ENCODE peak calls at places on chromosomes 11 and 22, in five cellular contexts. Z is progenitor cell of endocrine pancreas, S is Peyer's patch, I is K562, E is SK-N-SH. W is an unnamed sample.

GRCh38 chr11:105719073-105719846 is 109.4 kb downstream of the GRIA4 start:
- DNase-seq in I (no peak), Z (no peak), E (no peak), S (no peak), W (no peak)

GRCh38 chr11:129453293-129453721 is 77.7 kb downstream of the BARX2 start:
- DNase-seq in E (no peak), Z (no peak), I (no peak), S (no peak), W (no peak)

GRCh38 chr11:96500440-96500839 is 110.6 kb downstream of the JRKL start:
- DNase-seq in S (no peak), E (no peak), I (no peak), Z (no peak), W (no peak)

GRCh38 chr11:60310407-60310998 is 16.6 kb upstream of the MS4A6E start:
- DNase-seq in I (no peak), S (peak), Z (no peak), E (no peak), W (no peak)

GRCh38 chr11:129503646-129504045 is 128.0 kb downstream of the BARX2 start:
- DNase-seq in E (no peak), S (no peak), Z (no peak), I (no peak), W (no peak)

GRCh38 chr22:30523646-30524489 is 18.4 kb upstream of the SEC14L4 start:
- DNase-seq in S (no peak), Z (no peak), I (peak), E (no peak), W (no peak)

GRCh38 chr11:65623852-65624616 is 8.5 kb downstream of the PCNX3 start:
- DNase-seq in Z (no peak), I (no peak), E (no peak), S (no peak), W (no peak)

GRCh38 chr22:35326854-35327562 is 27.3 kb downstream of the TOM1 start:
- DNase-seq in S (no peak), I (no peak), Z (no peak), E (no peak), W (no peak)

GRCh38 chr22:30837531-30837930 is 131.0 kb downstream of the MORC2 start:
- DNase-seq in S (peak), I (no peak), Z (no peak), E (no peak), W (no peak)

GRCh38 chr22:20175597-20175900 is 24.7 kb upstream of the CCDC188 start:
- DNase-seq in I (no peak), Z (no peak), S (no peak), E (peak), W (no peak)
- TF ChIP-seq CTCF in I (no peak), Z (no peak), S (no peak), E (no peak), W (no peak)

DNA sequence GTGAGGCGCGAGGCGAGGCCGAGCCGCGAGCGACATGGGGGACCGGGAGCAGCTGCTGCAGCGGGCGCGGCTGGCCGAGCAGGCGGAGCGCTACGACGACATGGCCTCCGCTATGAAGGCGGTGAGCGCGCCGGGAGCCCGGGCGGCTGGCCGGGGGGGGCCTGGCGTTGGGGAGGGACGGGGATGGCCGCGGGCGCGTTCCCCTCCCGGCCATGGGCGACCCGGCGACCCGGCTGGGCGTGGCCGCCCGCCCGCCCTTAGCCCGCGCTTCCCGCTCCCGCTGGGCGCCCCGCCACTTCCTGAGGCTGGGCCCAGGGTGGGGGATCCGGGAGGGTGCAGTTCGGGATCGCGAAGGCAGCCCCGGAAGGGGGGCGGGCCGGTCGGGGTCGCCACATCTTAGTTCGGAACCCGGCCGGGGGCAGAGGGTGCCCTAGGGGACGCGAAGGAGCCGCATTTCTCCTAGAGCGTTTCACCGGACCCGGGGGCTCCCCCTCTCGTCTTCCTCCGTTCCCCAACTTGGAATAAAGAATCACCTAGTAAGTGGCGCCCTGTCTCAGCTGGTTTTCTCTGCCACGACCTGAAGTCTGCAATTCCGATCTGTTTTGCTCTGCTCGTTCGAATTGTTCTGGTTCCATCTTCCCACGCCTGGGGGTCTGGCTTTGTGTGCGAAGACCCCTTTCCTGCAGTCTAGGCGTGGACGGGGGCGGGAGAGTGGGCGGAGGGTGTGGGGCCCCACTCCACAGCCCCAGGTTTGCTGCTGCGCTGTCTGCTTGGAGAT is 554 bp downstream of the YWHAH start:
- DNase-seq in Z (no peak), S (peak), I (peak), E (peak), W (no peak)
- TF ChIP-seq CTCF in Z (no peak), S (no peak), I (no peak), E (no peak), W (no peak)

GRCh38 chr11:415640-416041 is 842 bp upstream of the SIGIRR start:
- DNase-seq in I (no peak), E (no peak), S (no peak), Z (no peak), W (no peak)
- TF ChIP-seq CTCF in I (no peak), E (no peak), S (no peak), Z (no peak), W (no peak)

DNA sequence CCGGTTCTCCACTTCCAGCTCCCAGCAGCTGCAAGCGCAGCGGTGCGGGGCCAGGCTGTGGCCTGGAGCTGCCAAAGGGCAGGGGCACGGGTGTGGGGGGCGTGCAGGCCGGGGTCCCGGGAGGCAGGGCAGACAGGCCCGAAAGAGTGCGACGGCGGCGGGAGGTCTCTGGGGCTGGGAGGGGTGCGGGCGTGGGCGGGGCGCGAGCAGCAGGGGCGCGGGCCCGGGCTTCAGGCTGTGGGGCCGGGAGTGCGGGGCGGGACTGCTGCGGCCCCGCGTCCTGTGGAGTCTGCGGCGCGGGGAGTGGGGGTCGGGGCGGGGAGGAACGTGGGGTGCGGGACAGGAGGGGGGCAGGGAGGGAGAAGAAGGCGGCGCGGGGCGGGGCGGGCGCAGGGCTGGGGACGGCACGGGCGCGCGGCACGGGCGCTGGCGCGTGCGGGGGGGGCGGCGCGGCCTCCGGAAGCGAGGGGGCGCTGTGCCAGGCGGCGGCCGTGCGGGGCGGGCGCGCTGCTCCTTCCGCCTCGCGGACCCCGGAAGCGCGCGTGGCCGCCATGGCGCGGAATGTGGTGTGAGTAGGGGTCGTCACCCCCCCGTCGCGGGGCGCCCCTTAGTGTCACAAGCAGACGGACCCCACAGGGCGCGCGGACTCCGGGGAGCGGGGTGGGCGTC is at the start of gene MRPL23:
- DNase-seq in S (peak), E (no peak), Z (no peak), I (no peak), W (no peak)
- TF ChIP-seq CTCF in S (no peak), E (no peak), Z (no peak), I (no peak), W (no peak)

DNA sequence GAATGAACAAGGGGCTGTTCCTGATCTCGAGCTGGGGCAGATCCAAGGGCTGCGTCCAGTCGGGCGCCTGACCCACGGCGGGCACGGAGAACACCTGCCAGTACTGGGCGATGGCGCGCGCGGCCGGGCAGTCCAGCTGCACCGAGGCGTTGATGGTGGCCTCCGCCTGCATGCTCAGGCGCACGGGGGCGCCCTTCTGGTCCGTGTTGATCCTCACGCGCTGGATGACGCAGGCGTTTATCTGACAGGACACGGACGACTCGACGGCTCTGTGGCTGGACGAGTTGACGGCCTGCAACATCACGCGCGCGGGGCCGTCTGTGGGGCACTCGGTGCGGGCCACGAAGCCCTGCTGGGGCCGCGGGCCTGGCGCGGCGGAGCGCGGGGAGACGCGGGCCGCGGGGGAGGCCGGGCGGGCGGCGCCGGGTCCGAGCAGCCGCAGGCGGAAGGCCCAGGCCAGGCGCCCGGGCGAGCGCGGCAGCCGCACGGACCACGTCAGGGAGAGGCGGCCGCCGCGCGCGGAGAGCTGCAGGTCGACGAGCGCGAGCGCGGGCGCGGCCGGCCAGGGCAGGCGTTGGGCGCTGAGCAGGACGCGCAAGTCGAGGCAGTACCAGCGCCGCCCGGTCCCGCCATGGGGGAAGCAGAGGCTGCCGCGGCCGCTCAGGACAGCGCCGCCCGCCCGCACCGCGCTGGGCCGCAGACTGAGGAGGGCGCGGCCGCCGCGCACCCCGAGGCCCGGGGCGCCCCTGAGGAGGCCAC is 515 bp downstream of the PKDREJ start:
- DNase-seq in S (peak), I (no peak), E (no peak), Z (peak), W (no peak)
- TF ChIP-seq CTCF in S (peak), I (no peak), E (no peak), Z (peak), W (no peak)

GRCh38 chr11:12088531-12088930 is 21.9 kb upstream of the MICAL2 start:
- DNase-seq in Z (no peak), S (peak), E (no peak), I (no peak), W (no peak)

GRCh38 chr11:12085371-12086251 is 24.8 kb upstream of the MICAL2 start:
- DNase-seq in S (peak), I (no peak), Z (no peak), E (no peak), W (no peak)

GRCh38 chr11:12088047-12088481 is 22.3 kb upstream of the MICAL2 start:
- DNase-seq in E (no peak), I (peak), S (peak), Z (no peak), W (no peak)

GRCh38 chr11:12086271-12087074 is 23.9 kb upstream of the MICAL2 start:
- DNase-seq in Z (no peak), S (peak), I (no peak), E (no peak), W (no peak)

DNA sequence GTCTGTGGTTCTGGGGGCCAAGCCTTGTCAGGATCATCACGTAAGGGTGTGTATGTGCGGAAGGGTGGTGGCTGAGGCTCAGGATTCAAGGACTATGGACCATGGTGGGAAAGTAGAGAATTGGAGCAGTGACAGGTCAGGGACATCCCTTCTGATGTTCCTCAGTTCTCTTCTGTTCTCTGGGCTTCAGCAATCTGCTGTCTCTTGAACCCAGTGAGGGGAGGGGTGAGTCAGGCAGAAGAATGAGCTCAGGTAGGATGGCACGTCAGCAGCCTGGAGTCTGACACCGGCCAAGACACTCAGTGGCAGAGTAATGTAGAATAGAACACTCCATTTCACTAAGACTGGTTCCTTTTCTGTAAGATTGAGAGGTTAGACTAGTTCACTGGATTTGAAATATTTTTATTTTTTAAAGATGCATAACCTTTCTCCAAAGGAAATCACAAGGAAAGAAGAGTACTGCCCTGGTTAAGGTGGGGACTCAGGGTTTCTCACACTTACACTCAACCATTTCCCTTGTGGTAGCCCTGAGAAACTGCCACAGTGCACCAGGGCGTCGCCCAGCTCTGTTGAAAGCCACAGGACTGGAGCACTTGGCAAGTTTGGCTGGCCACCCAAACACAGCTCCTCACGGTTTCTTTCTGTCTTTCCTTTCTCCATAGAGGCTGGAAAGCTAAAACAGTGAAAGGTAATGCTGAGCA is 23.2 kb upstream of the MICAL2 start:
- DNase-seq in S (peak), E (no peak), I (no peak), Z (no peak), W (no peak)
- TF ChIP-seq CTCF in S (no peak), E (peak), I (no peak), Z (no peak), W (no peak)